ENCODE peak calls at places on chromosome 21, in nine cellular contexts. One of them, this sample, is unnamed.

GRCh38 chr21:44272231-44272858 is 10.6 kb upstream of the DNMT3L start:
- DNase-seq in RPMI8226: no peak
- DNase-seq in stimulated activated CD8-positive, alpha-beta memory T cell treated with anti-CD3 and anti-CD28 coated beads, Interleukin-15, amount 100 ng/mL, for 24 hours: no peak
- DNase-seq in omental fat pad: no peak
- DNase-seq in activated CD4-positive, CD25-positive, alpha-beta regulatory T cell: no peak
- DNase-seq in EH: no peak
- DNase-seq in EL: no peak
- DNase-seq in HEK293T: no peak
- DNase-seq in endodermal cell: no peak
- DNase-seq in this sample: no peak

GRCh38 chr21:15549671-15550070 is 180.1 kb upstream of the USP25 start:
- DNase-seq in activated CD4-positive, CD25-positive, alpha-beta regulatory T cell: no peak
- DNase-seq in RPMI8226: no peak
- DNase-seq in omental fat pad: no peak
- DNase-seq in stimulated activated CD8-positive, alpha-beta memory T cell treated with anti-CD3 and anti-CD28 coated beads, Interleukin-15, amount 100 ng/mL, for 24 hours: no peak
- DNase-seq in endodermal cell: peak
- DNase-seq in EL: peak
- DNase-seq in EH: peak
- DNase-seq in HEK293T: no peak
- DNase-seq in this sample: no peak

GRCh38 chr21:38503588-38503987 is 5.3 kb upstream of the ERG start:
- DNase-seq in endodermal cell: no peak
- DNase-seq in EH: peak
- DNase-seq in activated CD4-positive, CD25-positive, alpha-beta regulatory T cell: no peak
- DNase-seq in HEK293T: no peak
- DNase-seq in EL: peak
- DNase-seq in omental fat pad: no peak
- DNase-seq in stimulated activated CD8-positive, alpha-beta memory T cell treated with anti-CD3 and anti-CD28 coated beads, Interleukin-15, amount 100 ng/mL, for 24 hours: no peak
- DNase-seq in RPMI8226: no peak
- DNase-seq in this sample: no peak

GRCh38 chr21:44618909-44619308 is 7.0 kb downstream of the KRTAP10-8 start:
- DNase-seq in EH: no peak
- DNase-seq in RPMI8226: peak
- DNase-seq in stimulated activated CD8-positive, alpha-beta memory T cell treated with anti-CD3 and anti-CD28 coated beads, Interleukin-15, amount 100 ng/mL, for 24 hours: no peak
- DNase-seq in HEK293T: no peak
- DNase-seq in EL: no peak
- DNase-seq in endodermal cell: no peak
- DNase-seq in activated CD4-positive, CD25-positive, alpha-beta regulatory T cell: peak
- DNase-seq in omental fat pad: no peak
- DNase-seq in this sample: no peak

GRCh38 chr21:39083377-39084008 is 99.8 kb downstream of the PSMG1 start:
- DNase-seq in endodermal cell: no peak
- DNase-seq in RPMI8226: peak
- DNase-seq in EH: no peak
- DNase-seq in EL: no peak
- DNase-seq in stimulated activated CD8-positive, alpha-beta memory T cell treated with anti-CD3 and anti-CD28 coated beads, Interleukin-15, amount 100 ng/mL, for 24 hours: no peak
- DNase-seq in HEK293T: no peak
- DNase-seq in activated CD4-positive, CD25-positive, alpha-beta regulatory T cell: no peak
- DNase-seq in omental fat pad: peak
- DNase-seq in this sample: no peak

GRCh38 chr21:45135122-45135521 is 60.7 kb downstream of the ADARB1 start:
- DNase-seq in RPMI8226: no peak
- DNase-seq in activated CD4-positive, CD25-positive, alpha-beta regulatory T cell: no peak
- DNase-seq in HEK293T: no peak
- DNase-seq in endodermal cell: no peak
- DNase-seq in EH: no peak
- DNase-seq in stimulated activated CD8-positive, alpha-beta memory T cell treated with anti-CD3 and anti-CD28 coated beads, Interleukin-15, amount 100 ng/mL, for 24 hours: no peak
- DNase-seq in omental fat pad: no peak
- DNase-seq in EL: no peak
- DNase-seq in this sample: no peak

GRCh38 chr21:44528634-44528995 is 11.4 kb downstream of the KRTAP10-1 start:
- DNase-seq in omental fat pad: no peak
- DNase-seq in RPMI8226: no peak
- DNase-seq in EH: no peak
- DNase-seq in stimulated activated CD8-positive, alpha-beta memory T cell treated with anti-CD3 and anti-CD28 coated beads, Interleukin-15, amount 100 ng/mL, for 24 hours: no peak
- DNase-seq in endodermal cell: no peak
- DNase-seq in EL: no peak
- DNase-seq in activated CD4-positive, CD25-positive, alpha-beta regulatory T cell: no peak
- DNase-seq in HEK293T: no peak
- DNase-seq in this sample: no peak

GRCh38 chr21:27771938-27772505 is 805.1 kb upstream of the ADAMTS5 start:
- DNase-seq in EL: no peak
- DNase-seq in HEK293T: no peak
- DNase-seq in omental fat pad: no peak
- DNase-seq in stimulated activated CD8-positive, alpha-beta memory T cell treated with anti-CD3 and anti-CD28 coated beads, Interleukin-15, amount 100 ng/mL, for 24 hours: no peak
- DNase-seq in endodermal cell: no peak
- DNase-seq in activated CD4-positive, CD25-positive, alpha-beta regulatory T cell: no peak
- DNase-seq in EH: no peak
- DNase-seq in RPMI8226: no peak
- DNase-seq in this sample: no peak

GRCh38 chr21:46001821-46002681 is 20.5 kb downstream of the COL6A1 start:
- DNase-seq in HEK293T: no peak
- DNase-seq in EH: no peak
- DNase-seq in RPMI8226: no peak
- DNase-seq in EL: no peak
- DNase-seq in stimulated activated CD8-positive, alpha-beta memory T cell treated with anti-CD3 and anti-CD28 coated beads, Interleukin-15, amount 100 ng/mL, for 24 hours: no peak
- DNase-seq in activated CD4-positive, CD25-positive, alpha-beta regulatory T cell: no peak
- DNase-seq in omental fat pad: no peak
- DNase-seq in endodermal cell: peak
- DNase-seq in this sample: peak

GRCh38 chr21:46159841-46160562 is 4.6 kb upstream of the FTCD start:
- DNase-seq in HEK293T: no peak
- DNase-seq in stimulated activated CD8-positive, alpha-beta memory T cell treated with anti-CD3 and anti-CD28 coated beads, Interleukin-15, amount 100 ng/mL, for 24 hours: no peak
- DNase-seq in RPMI8226: no peak
- DNase-seq in activated CD4-positive, CD25-positive, alpha-beta regulatory T cell: no peak
- DNase-seq in endodermal cell: no peak
- DNase-seq in EL: no peak
- DNase-seq in omental fat pad: peak
- DNase-seq in EH: no peak
- DNase-seq in this sample: peak

GRCh38 chr21:45853703-45854342 is 127.7 kb upstream of the COL6A1 start:
- DNase-seq in RPMI8226: no peak
- DNase-seq in stimulated activated CD8-positive, alpha-beta memory T cell treated with anti-CD3 and anti-CD28 coated beads, Interleukin-15, amount 100 ng/mL, for 24 hours: no peak
- DNase-seq in EL: no peak
- DNase-seq in HEK293T: no peak
- DNase-seq in EH: no peak
- DNase-seq in endodermal cell: peak
- DNase-seq in activated CD4-positive, CD25-positive, alpha-beta regulatory T cell: no peak
- DNase-seq in omental fat pad: no peak
- DNase-seq in this sample: peak

GRCh38 chr21:15849925-15850324 is 120.1 kb downstream of the USP25 start:
- DNase-seq in HEK293T: no peak
- DNase-seq in omental fat pad: no peak
- DNase-seq in EL: no peak
- DNase-seq in RPMI8226: no peak
- DNase-seq in EH: no peak
- DNase-seq in activated CD4-positive, CD25-positive, alpha-beta regulatory T cell: no peak
- DNase-seq in endodermal cell: no peak
- DNase-seq in stimulated activated CD8-positive, alpha-beta memory T cell treated with anti-CD3 and anti-CD28 coated beads, Interleukin-15, amount 100 ng/mL, for 24 hours: no peak
- DNase-seq in this sample: no peak

GRCh38 chr21:42125571-42126544 is 54.7 kb downstream of the UMODL1 start:
- DNase-seq in EH: peak
- DNase-seq in HEK293T: peak
- DNase-seq in RPMI8226: peak
- DNase-seq in endodermal cell: peak
- DNase-seq in omental fat pad: no peak
- DNase-seq in activated CD4-positive, CD25-positive, alpha-beta regulatory T cell: no peak
- DNase-seq in stimulated activated CD8-positive, alpha-beta memory T cell treated with anti-CD3 and anti-CD28 coated beads, Interleukin-15, amount 100 ng/mL, for 24 hours: no peak
- DNase-seq in EL: peak
- DNase-seq in this sample: no peak

GRCh38 chr21:41482980-41483379 is 25.0 kb downstream of the TMPRSS2 start:
- DNase-seq in activated CD4-positive, CD25-positive, alpha-beta regulatory T cell: no peak
- DNase-seq in EH: no peak
- DNase-seq in endodermal cell: no peak
- DNase-seq in HEK293T: no peak
- DNase-seq in stimulated activated CD8-positive, alpha-beta memory T cell treated with anti-CD3 and anti-CD28 coated beads, Interleukin-15, amount 100 ng/mL, for 24 hours: no peak
- DNase-seq in omental fat pad: no peak
- DNase-seq in RPMI8226: no peak
- DNase-seq in EL: no peak
- DNase-seq in this sample: no peak

GRCh38 chr21:14842641-14843040 is 222.2 kb downstream of the NRIP1 start:
- DNase-seq in RPMI8226: no peak
- DNase-seq in EL: no peak
- DNase-seq in HEK293T: no peak
- DNase-seq in stimulated activated CD8-positive, alpha-beta memory T cell treated with anti-CD3 and anti-CD28 coated beads, Interleukin-15, amount 100 ng/mL, for 24 hours: no peak
- DNase-seq in activated CD4-positive, CD25-positive, alpha-beta regulatory T cell: no peak
- DNase-seq in endodermal cell: no peak
- DNase-seq in omental fat pad: no peak
- DNase-seq in EH: peak
- DNase-seq in this sample: no peak

GRCh38 chr21:33980276-33980916 is 64.8 kb upstream of the ATP5PO start:
- DNase-seq in EH: no peak
- DNase-seq in HEK293T: no peak
- DNase-seq in stimulated activated CD8-positive, alpha-beta memory T cell treated with anti-CD3 and anti-CD28 coated beads, Interleukin-15, amount 100 ng/mL, for 24 hours: no peak
- DNase-seq in endodermal cell: peak
- DNase-seq in omental fat pad: no peak
- DNase-seq in activated CD4-positive, CD25-positive, alpha-beta regulatory T cell: no peak
- DNase-seq in RPMI8226: no peak
- DNase-seq in EL: no peak
- DNase-seq in this sample: no peak

GRCh38 chr21:46183910-46184624 is at the start of gene SPATC1L:
- DNase-seq in RPMI8226: peak
- DNase-seq in EL: peak
- DNase-seq in EH: peak
- DNase-seq in stimulated activated CD8-positive, alpha-beta memory T cell treated with anti-CD3 and anti-CD28 coated beads, Interleukin-15, amount 100 ng/mL, for 24 hours: peak
- DNase-seq in omental fat pad: no peak
- DNase-seq in activated CD4-positive, CD25-positive, alpha-beta regulatory T cell: no peak
- DNase-seq in endodermal cell: peak
- DNase-seq in HEK293T: peak
- DNase-seq in this sample: peak

GRCh38 chr21:38263493-38263892 is 6.7 kb downstream of the KCNJ15 start:
- DNase-seq in HEK293T: no peak
- DNase-seq in omental fat pad: no peak
- DNase-seq in endodermal cell: no peak
- DNase-seq in activated CD4-positive, CD25-positive, alpha-beta regulatory T cell: no peak
- DNase-seq in EL: peak
- DNase-seq in stimulated activated CD8-positive, alpha-beta memory T cell treated with anti-CD3 and anti-CD28 coated beads, Interleukin-15, amount 100 ng/mL, for 24 hours: no peak
- DNase-seq in EH: no peak
- DNase-seq in RPMI8226: no peak
- DNase-seq in this sample: no peak

GRCh38 chr21:44992608-44993031 is 52.8 kb downstream of the SLX9 start:
- DNase-seq in endodermal cell: no peak
- DNase-seq in omental fat pad: no peak
- DNase-seq in EH: no peak
- DNase-seq in RPMI8226: no peak
- DNase-seq in activated CD4-positive, CD25-positive, alpha-beta regulatory T cell: no peak
- DNase-seq in HEK293T: no peak
- DNase-seq in EL: no peak
- DNase-seq in stimulated activated CD8-positive, alpha-beta memory T cell treated with anti-CD3 and anti-CD28 coated beads, Interleukin-15, amount 100 ng/mL, for 24 hours: no peak
- DNase-seq in this sample: peak

GRCh38 chr21:44710756-44711326 is 531 bp downstream of the TSPEAR start:
- DNase-seq in endodermal cell: peak
- DNase-seq in RPMI8226: peak
- DNase-seq in stimulated activated CD8-positive, alpha-beta memory T cell treated with anti-CD3 and anti-CD28 coated beads, Interleukin-15, amount 100 ng/mL, for 24 hours: no peak
- DNase-seq in HEK293T: no peak
- DNase-seq in omental fat pad: peak
- DNase-seq in EL: no peak
- DNase-seq in EH: no peak
- DNase-seq in activated CD4-positive, CD25-positive, alpha-beta regulatory T cell: no peak
- DNase-seq in this sample: peak

GRCh38 chr21:42021751-42022430 is 11.7 kb upstream of the ZBTB21 start:
- DNase-seq in RPMI8226: no peak
- DNase-seq in stimulated activated CD8-positive, alpha-beta memory T cell treated with anti-CD3 and anti-CD28 coated beads, Interleukin-15, amount 100 ng/mL, for 24 hours: no peak
- DNase-seq in EL: no peak
- DNase-seq in endodermal cell: peak
- DNase-seq in EH: no peak
- DNase-seq in omental fat pad: no peak
- DNase-seq in HEK293T: no peak
- DNase-seq in activated CD4-positive, CD25-positive, alpha-beta regulatory T cell: no peak
- DNase-seq in this sample: peak

GRCh38 chr21:34020934-34021553 is 52.3 kb upstream of the MRPS6 start:
- DNase-seq in EH: no peak
- DNase-seq in activated CD4-positive, CD25-positive, alpha-beta regulatory T cell: no peak
- DNase-seq in RPMI8226: no peak
- DNase-seq in endodermal cell: no peak
- DNase-seq in omental fat pad: no peak
- DNase-seq in stimulated activated CD8-positive, alpha-beta memory T cell treated with anti-CD3 and anti-CD28 coated beads, Interleukin-15, amount 100 ng/mL, for 24 hours: no peak
- DNase-seq in HEK293T: no peak
- DNase-seq in EL: no peak
- DNase-seq in this sample: no peak

GRCh38 chr21:33924079-33924765 is 8.6 kb upstream of the ATP5PO start:
- DNase-seq in activated CD4-positive, CD25-positive, alpha-beta regulatory T cell: peak
- DNase-seq in EL: peak
- DNase-seq in endodermal cell: peak
- DNase-seq in omental fat pad: peak
- DNase-seq in HEK293T: peak
- DNase-seq in stimulated activated CD8-positive, alpha-beta memory T cell treated with anti-CD3 and anti-CD28 coated beads, Interleukin-15, amount 100 ng/mL, for 24 hours: peak
- DNase-seq in EH: peak
- DNase-seq in RPMI8226: peak
- DNase-seq in this sample: peak

GRCh38 chr21:44326716-44327602 is 12.2 kb downstream of the CFAP410 start:
- DNase-seq in stimulated activated CD8-positive, alpha-beta memory T cell treated with anti-CD3 and anti-CD28 coated beads, Interleukin-15, amount 100 ng/mL, for 24 hours: no peak
- DNase-seq in omental fat pad: no peak
- DNase-seq in activated CD4-positive, CD25-positive, alpha-beta regulatory T cell: no peak
- DNase-seq in EH: no peak
- DNase-seq in EL: no peak
- DNase-seq in endodermal cell: no peak
- DNase-seq in HEK293T: no peak
- DNase-seq in RPMI8226: no peak
- DNase-seq in this sample: no peak

GRCh38 chr21:16605588-16605987 is 875.8 kb downstream of the USP25 start:
- DNase-seq in EL: no peak
- DNase-seq in EH: no peak
- DNase-seq in activated CD4-positive, CD25-positive, alpha-beta regulatory T cell: no peak
- DNase-seq in HEK293T: no peak
- DNase-seq in stimulated activated CD8-positive, alpha-beta memory T cell treated with anti-CD3 and anti-CD28 coated beads, Interleukin-15, amount 100 ng/mL, for 24 hours: no peak
- DNase-seq in RPMI8226: no peak
- DNase-seq in endodermal cell: no peak
- DNase-seq in omental fat pad: no peak
- DNase-seq in this sample: no peak

GRCh38 chr21:42047821-42048613 is 23.1 kb upstream of the UMODL1 start:
- DNase-seq in activated CD4-positive, CD25-positive, alpha-beta regulatory T cell: no peak
- DNase-seq in EH: peak
- DNase-seq in EL: peak
- DNase-seq in RPMI8226: peak
- DNase-seq in HEK293T: no peak
- DNase-seq in omental fat pad: no peak
- DNase-seq in stimulated activated CD8-positive, alpha-beta memory T cell treated with anti-CD3 and anti-CD28 coated beads, Interleukin-15, amount 100 ng/mL, for 24 hours: no peak
- DNase-seq in endodermal cell: no peak
- DNase-seq in this sample: no peak

GRCh38 chr21:34965200-34966174 is 83.6 kb downstream of the RUNX1 start:
- DNase-seq in HEK293T: no peak
- DNase-seq in stimulated activated CD8-positive, alpha-beta memory T cell treated with anti-CD3 and anti-CD28 coated beads, Interleukin-15, amount 100 ng/mL, for 24 hours: no peak
- DNase-seq in activated CD4-positive, CD25-positive, alpha-beta regulatory T cell: no peak
- DNase-seq in EH: peak
- DNase-seq in omental fat pad: no peak
- DNase-seq in EL: peak
- DNase-seq in RPMI8226: no peak
- DNase-seq in endodermal cell: no peak
- DNase-seq in this sample: no peak

GRCh38 chr21:45264919-45265515 is 22.7 kb downstream of the POFUT2 start:
- DNase-seq in HEK293T: no peak
- DNase-seq in EL: no peak
- DNase-seq in RPMI8226: no peak
- DNase-seq in omental fat pad: no peak
- DNase-seq in stimulated activated CD8-positive, alpha-beta memory T cell treated with anti-CD3 and anti-CD28 coated beads, Interleukin-15, amount 100 ng/mL, for 24 hours: no peak
- DNase-seq in activated CD4-positive, CD25-positive, alpha-beta regulatory T cell: no peak
- DNase-seq in EH: no peak
- DNase-seq in endodermal cell: peak
- DNase-seq in this sample: peak

GRCh38 chr21:38229260-38229877 is 27.4 kb upstream of the KCNJ15 start:
- DNase-seq in omental fat pad: no peak
- DNase-seq in EH: no peak
- DNase-seq in HEK293T: no peak
- DNase-seq in activated CD4-positive, CD25-positive, alpha-beta regulatory T cell: no peak
- DNase-seq in stimulated activated CD8-positive, alpha-beta memory T cell treated with anti-CD3 and anti-CD28 coated beads, Interleukin-15, amount 100 ng/mL, for 24 hours: no peak
- DNase-seq in EL: no peak
- DNase-seq in endodermal cell: peak
- DNase-seq in RPMI8226: no peak
- DNase-seq in this sample: no peak

GRCh38 chr21:35414511-35415139 is 365.5 kb upstream of the RUNX1 start:
- DNase-seq in omental fat pad: no peak
- DNase-seq in RPMI8226: no peak
- DNase-seq in HEK293T: no peak
- DNase-seq in EL: no peak
- DNase-seq in endodermal cell: no peak
- DNase-seq in stimulated activated CD8-positive, alpha-beta memory T cell treated with anti-CD3 and anti-CD28 coated beads, Interleukin-15, amount 100 ng/mL, for 24 hours: no peak
- DNase-seq in EH: no peak
- DNase-seq in activated CD4-positive, CD25-positive, alpha-beta regulatory T cell: no peak
- DNase-seq in this sample: no peak

GRCh38 chr21:36928960-36929359 is 37.5 kb downstream of the HLCS start:
- DNase-seq in endodermal cell: no peak
- DNase-seq in EH: no peak
- DNase-seq in HEK293T: no peak
- DNase-seq in activated CD4-positive, CD25-positive, alpha-beta regulatory T cell: no peak
- DNase-seq in stimulated activated CD8-positive, alpha-beta memory T cell treated with anti-CD3 and anti-CD28 coated beads, Interleukin-15, amount 100 ng/mL, for 24 hours: no peak
- DNase-seq in RPMI8226: no peak
- DNase-seq in omental fat pad: no peak
- DNase-seq in EL: no peak
- DNase-seq in this sample: no peak